ENCODE peak calls at places on chromosomes 5 and 9, in six cellular contexts. V is astrocyte, B is kidney, S is endodermal cell, P is PC-3, N is neuronal stem cell. O is an unnamed sample.

GRCh38 chr5:3789519-3790193 is 194.0 kb downstream of the IRX1 start:
- DNase-seq in B (no peak), N (no peak), P (no peak), V (no peak), S (peak; percentile 76), O (no peak)

GRCh38 chr9:126861707-126862460 is 1.4 kb downstream of the ZBTB34 start:
- DNase-seq in B (no peak), S (peak; percentile 59), V (no peak), P (peak; percentile 10), N (no peak), O (no peak)

GRCh38 chr9:16661816-16662215 is 208.7 kb downstream of the BNC2 start:
- DNase-seq in V (no peak), S (no peak), B (no peak), P (no peak), N (no peak), O (no peak)

GRCh38 chr5:23419115-23419514 is 88.3 kb upstream of the PRDM9 start:
- DNase-seq in S (no peak), V (no peak), P (peak; percentile 85), B (no peak), N (peak; percentile 4), O (no peak)

GRCh38 chr5:142819292-142819691 is 49.1 kb downstream of the ARHGAP26 start:
- DNase-seq in B (no peak), P (peak; percentile 87), N (no peak), S (no peak), V (no peak), O (no peak)

GRCh38 chr5:110371725-110372041 is 354.8 kb downstream of the TMEM232 start:
- DNase-seq in N (no peak), S (no peak), B (no peak), P (no peak), V (no peak), O (no peak)

GRCh38 chr9:101445353-101446029 is 9.9 kb upstream of the ALDOB start:
- DNase-seq in V (no peak), B (no peak), P (no peak), N (no peak), S (no peak), O (peak; percentile 26)

GRCh38 chr9:123234853-123235252 is 33.5 kb downstream of the STRBP start:
- DNase-seq in N (no peak), V (no peak), P (no peak), S (no peak), B (no peak), O (no peak)

GRCh38 chr9:22108581-22109370 is 99.7 kb upstream of the CDKN2B start:
- DNase-seq in B (no peak), N (no peak), V (no peak), S (no peak), P (no peak), O (no peak)

GRCh38 chr5:4630031-4630430 is 510.1 kb upstream of the ADAMTS16 start:
- DNase-seq in S (no peak), N (no peak), V (no peak), P (no peak), B (no peak), O (no peak)

GRCh38 chr9:10062629-10063395 is 550.0 kb downstream of the PTPRD start:
- DNase-seq in V (peak; percentile 68), S (no peak), B (no peak), N (no peak), P (peak; percentile 7), O (peak; percentile 70)

GRCh38 chr5:142356716-142357468 is 32.1 kb upstream of the SPRY4 start:
- DNase-seq in V (peak; percentile 89), S (peak; percentile 96), N (peak; percentile 69), P (peak; percentile 82), B (peak; percentile 97), O (peak; percentile 93)

GRCh38 chr9:98594551-98595160 is 114.1 kb downstream of the GABBR2 start:
- DNase-seq in V (no peak), B (no peak), S (no peak), N (no peak), P (no peak), O (no peak)

GRCh38 chr5:96004087-96004486 is 42.4 kb upstream of the ELL2 start:
- DNase-seq in S (no peak), B (no peak), P (no peak), N (no peak), V (no peak), O (no peak)

GRCh38 chr5:143008809-143009521 is 238.8 kb downstream of the ARHGAP26 start:
- DNase-seq in B (no peak), S (no peak), V (peak; percentile 99), P (peak; percentile 95), N (no peak), O (peak; percentile 92)

GRCh38 chr9:121609845-121610637 is 41.4 kb upstream of the DAB2IP start:
- DNase-seq in S (no peak), P (peak; percentile 93), V (peak; percentile 92), N (no peak), B (peak; percentile 88), O (peak; percentile 39)

GRCh38 chr5:141978389-141978788 is 9.5 kb downstream of the RNF14 start:
- DNase-seq in S (no peak), V (no peak), N (no peak), P (no peak), B (no peak), O (no peak)

GRCh38 chr5:27612161-27612560 is 573.8 kb upstream of the CDH9 start:
- DNase-seq in B (no peak), V (no peak), S (no peak), N (no peak), P (peak; percentile 27), O (no peak)

GRCh38 chr5:103472820-103473219 is 89.8 kb downstream of the NUDT12 start:
- DNase-seq in B (no peak), V (peak; percentile 76), S (no peak), P (peak; percentile 90), N (no peak), O (peak; percentile 76)

GRCh38 chr5:5453131-5453530 is 30.7 kb downstream of the ICE1 start:
- DNase-seq in B (no peak), N (no peak), S (no peak), V (no peak), P (no peak), O (no peak)

GRCh38 chr5:137666109-137666850 is 69.6 kb downstream of the KLHL3 start:
- DNase-seq in V (peak; percentile 40), S (no peak), P (peak; percentile 41), N (no peak), B (no peak), O (peak; percentile 51)

GRCh38 chr5:112915831-112916230 is 6.2 kb downstream of the REEP5 start:
- DNase-seq in N (no peak), B (no peak), S (no peak), P (no peak), V (no peak), O (no peak)

DNA sequence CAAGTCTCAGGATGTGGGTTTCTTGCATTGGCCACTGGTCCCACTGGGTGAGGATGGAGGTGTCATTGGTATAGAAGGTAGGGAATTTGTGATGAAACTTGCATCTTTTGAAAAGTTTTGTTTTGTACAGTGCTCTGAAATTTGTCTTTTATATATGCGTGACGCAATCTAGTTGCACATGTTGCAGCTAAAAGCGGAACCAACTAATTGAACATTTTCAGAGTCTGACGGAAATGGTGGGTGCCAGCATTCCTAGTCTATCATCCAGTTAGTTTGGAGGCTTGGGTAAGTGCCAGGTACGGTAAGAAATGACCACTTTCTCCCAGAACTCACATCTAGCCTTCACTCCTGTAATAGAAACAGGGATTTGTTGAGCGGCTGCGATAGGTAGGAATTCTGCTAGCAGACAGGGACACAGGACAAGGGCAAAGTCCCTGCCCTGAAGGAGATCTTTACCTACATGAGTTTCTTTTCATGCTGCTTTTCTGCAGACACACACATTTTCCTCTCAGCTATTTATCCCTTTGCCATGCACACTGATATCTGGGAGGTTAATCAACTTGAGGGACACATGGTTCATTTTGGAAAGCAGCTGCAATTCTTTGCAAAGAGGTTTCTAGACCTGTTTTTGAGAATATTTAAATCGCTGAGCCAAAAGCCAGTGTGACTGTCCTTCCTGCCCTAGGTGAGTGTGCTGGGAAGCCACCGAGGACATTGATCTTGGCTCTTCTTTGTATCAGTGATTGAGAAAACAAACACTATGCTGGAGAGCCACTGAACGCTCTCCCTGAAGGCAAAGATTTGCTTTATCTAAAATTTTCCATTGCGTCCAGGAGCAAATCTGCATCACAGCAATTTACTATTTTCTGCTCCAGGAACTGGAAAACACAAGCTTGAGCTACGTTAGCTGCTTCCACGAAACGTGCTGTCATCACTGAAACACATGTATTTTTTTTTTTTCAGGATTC is 89.7 kb downstream of the DAP start:
- DNase-seq in V (no peak), S (no peak), N (no peak), P (no peak), B (no peak), O (no peak)
- H3K9ac ChIP-seq in V (no peak overlapping the region), S (no peak overlapping the region), N (no peak overlapping the region), P (no peak overlapping the region), B (no peak overlapping the region), O (no peak overlapping the region)

GRCh38 chr5:59034498-59035186 is 451.8 kb downstream of the RAB3C start:
- DNase-seq in N (no peak), V (peak; percentile 17), B (no peak), S (no peak), P (peak; percentile 35), O (peak; percentile 27)

GRCh38 chr5:59037041-59037440 is 454.2 kb downstream of the RAB3C start:
- DNase-seq in V (no peak), N (no peak), B (no peak), S (no peak), P (no peak), O (peak; percentile 23)

GRCh38 chr5:59035681-59036080 is 452.8 kb downstream of the RAB3C start:
- DNase-seq in S (no peak), B (no peak), N (no peak), P (no peak), V (no peak), O (peak; percentile 20)

GRCh38 chr5:59037453-59038168 is 454.7 kb downstream of the RAB3C start:
- DNase-seq in P (no peak), S (no peak), B (no peak), N (no peak), V (no peak), O (no peak)

DNA sequence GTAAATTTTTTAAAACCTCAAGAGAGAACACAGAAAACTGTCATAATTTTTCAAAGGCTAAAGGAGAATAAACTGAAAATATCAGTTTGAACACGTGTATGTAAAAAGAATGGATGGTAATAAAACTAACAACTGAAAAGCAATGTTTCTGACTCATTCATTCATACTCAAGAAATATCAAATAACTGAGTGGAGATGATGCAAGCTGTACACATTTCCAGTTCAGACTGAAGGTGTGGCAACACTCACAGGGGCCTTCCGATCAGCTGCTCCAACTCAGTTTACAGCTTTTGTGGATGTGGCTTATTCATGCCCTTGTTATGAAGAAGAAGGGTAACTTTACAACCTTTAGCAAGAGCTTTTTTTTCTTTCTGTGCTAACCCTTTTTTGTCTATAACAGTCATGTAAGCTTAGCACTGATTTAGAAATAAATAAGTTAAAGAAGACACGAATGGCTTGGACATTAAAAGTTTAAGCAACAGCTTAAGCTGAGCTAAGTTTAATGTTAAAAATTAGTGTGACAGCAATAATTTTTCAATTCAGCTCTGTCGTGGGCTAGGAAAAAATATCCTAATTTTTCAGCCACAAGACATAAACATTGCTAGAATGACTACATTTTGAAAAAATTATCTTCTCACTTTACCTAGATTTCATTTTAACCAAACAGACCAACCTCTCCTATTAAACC is 453.5 kb downstream of the RAB3C start:
- DNase-seq in P (peak; percentile 86), S (no peak), B (no peak), N (no peak), V (peak; percentile 89), O (peak; percentile 99)
- H3K9ac ChIP-seq in P (peak overlapping the region; percentile 43), S (no peak overlapping the region), B (no peak overlapping the region), N (no peak overlapping the region), V (peak overlapping the region; percentile 25), O (no peak overlapping the region)

GRCh38 chr5:108727154-108727638 is 20.5 kb upstream of the FER start:
- DNase-seq in V (no peak), S (no peak), N (no peak), B (no peak), P (no peak), O (peak; percentile 69)
- H3K9ac ChIP-seq in V (peak overlapping the region; percentile 89), S (peak overlapping the region; percentile 81), N (no peak overlapping the region), B (peak overlapping the region; percentile 81), P (peak overlapping the region; percentile 92), O (peak overlapping the region; percentile 97)

GRCh38 chr9:32384002-32384363 is 460 bp upstream of the ACO1 start:
- DNase-seq in S (no peak), N (no peak), P (no peak), V (no peak), B (no peak), O (no peak)
- H3K9ac ChIP-seq in S (no peak overlapping the region), N (peak overlapping the region; percentile 44), P (no peak overlapping the region), V (peak overlapping the region; percentile 96), B (peak overlapping the region; percentile 72), O (peak overlapping the region; percentile 52)

O was measured in fibroblast of lung.